ENCODE peak calls at places on chromosomes 11 and 22, in six cellular contexts. H is HCT116, G is GM23248, R is OCI-LY7, M is SK-N-SH, O is MM.1S. I is an unnamed sample.
A peak's percentile ranks its signal among the peaks of the same experiment; 100 is the strongest.

GRCh38 chr11:126256216-126256615 is 12.5 kb downstream of the SRPRA start:
- DNase-seq in H (no peak), G (no peak), R (no peak), M (no peak), O (no peak), I (no peak)

GRCh38 chr11:13015753-13016152 is 6.6 kb downstream of the RASSF10 start:
- DNase-seq in H (no peak), G (no peak), R (no peak), M (no peak), O (no peak), I (no peak)

GRCh38 chr11:11293798-11294611 is 59.0 kb downstream of the CSNK2A3 start:
- DNase-seq in H (no peak), G (no peak), R (no peak), M (peak; percentile 71), O (no peak), I (no peak)

GRCh38 chr11:59174664-59175033 is 2.7 kb downstream of the DTX4 start:
- DNase-seq in H (no peak), G (peak; percentile 65), R (no peak), M (no peak), O (no peak), I (peak; percentile 94)

GRCh38 chr11:111177037-111177988 is 68.2 kb upstream of the POU2AF2 start:
- DNase-seq in H (no peak), G (no peak), R (peak; percentile 91), M (no peak), O (peak; percentile 67), I (no peak)

GRCh38 chr11:25981998-25982397 is 349.9 kb upstream of the ANO3 start:
- DNase-seq in H (no peak), G (peak; percentile 80), R (peak; percentile 87), M (peak; percentile 30), O (peak; percentile 89), I (peak; percentile 68)

GRCh38 chr11:69386594-69387408 is 92.8 kb downstream of the MYEOV start:
- DNase-seq in H (no peak), G (no peak), R (no peak), M (no peak), O (no peak), I (no peak)

GRCh38 chr22:49623176-49623575 is 204.5 kb downstream of the BRD1 start:
- DNase-seq in H (no peak), G (no peak), R (no peak), M (no peak), O (no peak), I (no peak)

GRCh38 chr11:8258771-8259170 is 4.9 kb downstream of the LMO1 start:
- DNase-seq in H (no peak), G (peak; percentile 96), R (no peak), M (no peak), O (no peak), I (peak; percentile 50)

DNA sequence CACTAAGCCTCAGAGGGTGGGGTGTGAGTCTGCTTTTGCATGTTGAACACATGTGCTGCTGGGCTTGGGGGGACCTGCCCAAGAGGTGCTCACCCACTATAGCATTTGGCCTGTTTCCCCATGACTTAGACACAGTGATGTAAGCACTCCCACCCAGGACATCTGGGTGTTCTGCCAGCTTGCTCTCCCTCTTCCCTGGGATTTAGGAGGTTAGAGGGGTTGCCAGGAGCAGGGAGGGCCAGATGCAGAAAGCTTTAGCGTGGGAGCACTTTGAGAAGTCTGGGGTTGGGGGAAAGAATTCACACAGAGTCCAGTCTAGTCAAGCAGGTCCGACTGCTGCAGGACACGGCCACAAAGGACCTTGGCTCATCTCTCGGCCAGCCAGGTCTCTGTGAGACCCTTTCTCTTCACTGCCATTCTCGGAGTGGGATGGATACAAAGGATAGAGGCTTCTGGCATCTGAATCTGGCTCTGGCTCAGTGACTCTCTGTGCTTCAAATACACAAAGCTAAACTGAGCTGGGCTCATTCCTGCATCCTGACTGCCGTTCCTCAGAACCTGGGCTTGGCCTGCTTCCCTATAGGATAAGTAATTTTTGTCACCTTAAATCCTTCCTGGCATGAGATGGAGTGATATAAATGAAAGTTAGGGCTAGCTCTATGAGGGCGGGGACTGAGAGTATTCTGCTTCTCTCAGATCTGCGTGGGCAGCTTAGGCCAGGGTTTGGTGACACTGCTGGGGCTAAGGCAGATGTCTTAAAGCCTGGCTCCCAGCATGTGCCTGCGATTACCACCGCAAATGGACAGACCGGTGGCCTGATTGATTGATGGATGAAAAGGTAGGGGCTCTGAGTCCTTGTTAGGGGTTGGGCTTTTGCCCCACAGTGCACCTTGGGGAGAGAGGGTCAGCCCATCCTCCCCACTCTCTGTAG is 14.5 kb downstream of the USP2 start:
- DNase-seq in H (no peak), G (no peak), R (no peak), M (no peak), O (no peak), I (no peak)
- H3K4me2 ChIP-seq in H (no peak overlapping the region), G (no peak overlapping the region), R (peak overlapping the region; percentile 61), M (no peak overlapping the region), O (no peak overlapping the region), I (no peak overlapping the region)

DNA sequence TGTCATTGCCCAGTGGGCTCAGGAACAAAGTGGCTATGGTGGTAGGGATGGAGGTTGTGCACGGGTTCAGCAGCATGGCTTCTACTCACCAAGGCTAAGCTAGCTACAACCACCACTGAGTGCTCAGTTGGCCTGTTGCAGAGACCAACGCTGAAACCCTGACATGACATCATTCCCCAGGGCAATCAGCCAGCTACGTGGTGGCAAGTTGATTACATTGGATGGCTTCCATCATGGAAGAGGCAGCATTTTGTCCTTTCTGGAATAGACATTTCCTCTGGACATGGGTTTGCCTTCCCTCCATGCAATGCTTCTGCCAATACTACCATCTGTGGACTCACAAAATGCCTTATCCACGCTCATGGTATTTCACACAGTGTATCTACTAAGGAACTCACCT is 634.3 kb downstream of the OPCML start:
- DNase-seq in H (no peak), G (no peak), R (no peak), M (no peak), O (no peak), I (no peak)
- H3K9me2 ChIP-seq in H (no peaks in the 10 kb centered on the region), G (no peaks in the 10 kb centered on the region), R (no peaks in the 10 kb centered on the region), M (no peaks in the 10 kb centered on the region), O (no peaks in the 10 kb centered on the region), I (no peaks in the 10 kb centered on the region)

GRCh38 chr11:67508486-67509121 is 642 bp upstream of the CDK2AP2 start:
- DNase-seq in H (peak; percentile 90), G (peak; percentile 100), R (peak; percentile 99), M (peak; percentile 98), O (peak; percentile 98), I (peak; percentile 98)

GRCh38 chr11:67510023-67510345 is 2.0 kb upstream of the CDK2AP2 start:
- DNase-seq in H (no peak), G (no peak), R (no peak), M (no peak), O (no peak), I (no peak)

GRCh38 chr11:67506426-67507032 is 1.4 kb upstream of the PITPNM1 start:
- DNase-seq in H (no peak), G (no peak), R (peak; percentile 47), M (no peak), O (no peak), I (no peak)

GRCh38 chr11:67507242-67507890 is 596 bp downstream of the CDK2AP2 start:
- DNase-seq in H (peak; percentile 74), G (peak; percentile 81), R (no peak), M (no peak), O (peak; percentile 28), I (peak; percentile 82)

DNA sequence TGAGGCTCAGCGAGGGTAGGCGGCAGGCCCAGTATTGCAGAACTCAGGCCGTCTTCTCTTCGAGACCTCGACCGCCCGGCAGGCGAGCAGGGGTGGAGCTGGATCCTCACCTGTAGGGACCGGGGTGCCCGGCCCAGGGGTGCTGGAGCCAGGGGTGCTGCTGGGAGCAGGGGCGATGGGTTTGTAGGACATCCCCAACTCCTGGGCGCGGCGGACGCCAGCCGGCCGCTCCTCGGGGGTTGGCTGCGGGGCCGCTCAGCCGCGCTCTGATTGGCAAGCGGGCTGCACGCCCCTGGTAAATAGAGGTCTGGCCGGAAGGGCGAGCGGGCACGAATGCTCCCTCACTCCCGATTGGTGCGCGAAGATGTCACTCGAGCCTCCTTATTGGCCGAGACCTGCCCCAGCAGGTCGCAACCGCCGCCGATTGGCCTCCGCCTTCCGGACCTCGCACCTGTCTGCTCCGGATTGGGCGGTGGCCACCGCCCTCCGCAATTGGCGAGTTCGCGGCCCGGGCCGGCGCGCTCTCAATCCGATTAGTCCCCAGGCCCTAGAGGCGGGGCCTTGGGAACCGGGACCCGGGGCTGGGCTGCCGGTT is at the start of gene CDK2AP2:
- DNase-seq in H (peak; percentile 99), G (peak; percentile 99), R (peak; percentile 100), M (peak; percentile 97), O (peak; percentile 100), I (peak; percentile 100)
- H3K4me2 ChIP-seq in H (peak within 1 kb of the TSS; percentile 88), G (peak within 1 kb of the TSS; percentile 97), R (peak within 1 kb of the TSS; percentile 97), M (peak within 1 kb of the TSS; percentile 95), O (peak within 1 kb of the TSS; percentile 97), I (peak within 1 kb of the TSS; percentile 95)

GRCh38 chr11:680970-681369 is 14.1 kb downstream of the DEAF1 start:
- DNase-seq in H (no peak), G (no peak), R (no peak), M (no peak), O (no peak), I (no peak)
- H3K9me2 ChIP-seq in H (no peaks in the 10 kb centered on the region), G (no peaks in the 10 kb centered on the region), R (no peaks in the 10 kb centered on the region), M (no peaks in the 10 kb centered on the region), O (no peaks in the 10 kb centered on the region), I (no peaks in the 10 kb centered on the region)

DNA sequence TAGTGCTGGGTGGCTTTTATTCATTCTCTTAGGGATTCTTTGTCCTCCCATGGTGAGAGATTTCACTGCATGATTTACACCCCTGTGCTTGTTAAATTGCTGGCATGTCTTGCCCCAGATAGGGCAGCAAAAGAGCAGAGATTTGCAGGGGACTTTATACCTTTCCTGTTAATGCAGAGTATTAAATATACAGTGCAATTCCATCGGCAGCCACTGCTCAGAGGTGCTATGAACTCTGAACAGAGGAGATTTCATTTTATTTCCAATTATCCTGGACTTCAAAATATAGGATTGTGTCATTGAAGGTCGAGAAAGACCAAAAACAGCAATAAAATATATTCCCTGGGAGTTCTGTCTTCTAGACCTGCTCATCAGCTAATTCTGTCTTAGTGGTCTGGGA is 263.4 kb upstream of the NCAM1 start:
- DNase-seq in H (no peak), G (no peak), R (no peak), M (no peak), O (no peak), I (no peak)
- H3K4me2 ChIP-seq in H (no peak overlapping the region), G (no peak overlapping the region), R (no peak overlapping the region), M (no peak overlapping the region), O (no peak overlapping the region), I (no peak overlapping the region)

GRCh38 chr11:132898676-132899075 is 633.6 kb downstream of the OPCML start:
- DNase-seq in H (no peak), G (no peak), R (no peak), M (no peak), O (no peak), I (no peak)
- H3K9me2 ChIP-seq in H (no peaks in the 10 kb centered on the region), G (no peaks in the 10 kb centered on the region), R (no peaks in the 10 kb centered on the region), M (no peaks in the 10 kb centered on the region), O (no peaks in the 10 kb centered on the region), I (no peaks in the 10 kb centered on the region)